ENCODE peak calls at places on chromosomes 12 and 14, in seven cellular contexts. R is sigmoid colon, Y is A673, X is AG04450, J is ovary, E is A549, I is psoas muscle. M is an unnamed sample.

GRCh38 chr12:25648460-25648859 is 95.4 kb upstream of the LMNTD1 start:
- DNase-seq in Y (peak; percentile 52), E (peak; percentile 24), R (peak; percentile 89), I (peak; percentile 22), X (peak; percentile 13), J (no peak), M (no peak)

GRCh38 chr14:60304509-60304908 is 55.5 kb downstream of the PPM1A start:
- DNase-seq in R (no peak), Y (no peak), J (no peak), I (no peak), E (no peak), X (no peak), M (no peak)

GRCh38 chr12:95484524-95484923 is 10.6 kb downstream of the METAP2 start:
- DNase-seq in J (no peak), R (no peak), Y (no peak), I (no peak), X (no peak), E (no peak), M (no peak)

GRCh38 chr12:11543513-11544168 is 105.8 kb upstream of the ETV6 start:
- DNase-seq in E (no peak), Y (no peak), R (no peak), X (no peak), J (no peak), I (no peak), M (no peak)

GRCh38 chr12:48933664-48934311 is 8.5 kb upstream of the FKBP11 start:
- DNase-seq in Y (no peak), E (no peak), J (no peak), R (no peak), I (no peak), X (no peak), M (no peak)

GRCh38 chr14:90553298-90553920 is 156.6 kb downstream of the CALM1 start:
- DNase-seq in J (no peak), E (no peak), Y (no peak), I (no peak), X (no peak), R (no peak), M (no peak)

GRCh38 chr14:77170045-77170444 is 11.6 kb upstream of the TMEM63C start:
- DNase-seq in R (no peak), E (no peak), J (no peak), I (no peak), Y (no peak), X (no peak), M (no peak)

GRCh38 chr14:79783061-79783460 is 428.2 kb downstream of the DIO2 start:
- DNase-seq in I (no peak), X (no peak), E (no peak), R (no peak), Y (no peak), J (no peak), M (no peak)

GRCh38 chr12:110109037-110109836 is 14.9 kb upstream of the IFT81 start:
- DNase-seq in R (peak; percentile 98), E (peak; percentile 77), I (peak; percentile 86), X (peak; percentile 97), Y (no peak), J (peak; percentile 82), M (no peak)

GRCh38 chr12:96473394-96474093 is 15.8 kb upstream of the CFAP54 start:
- DNase-seq in E (no peak), J (no peak), Y (no peak), R (no peak), I (no peak), X (no peak), M (no peak)

GRCh38 chr14:21070610-21071224 is 613 bp downstream of the ARHGEF40 start:
- DNase-seq in E (peak; percentile 40), X (no peak), J (peak; percentile 74), Y (no peak), R (no peak), I (peak; percentile 44), M (no peak)

GRCh38 chr14:71452535-71452934 is 479.7 kb upstream of the RGS6 start:
- DNase-seq in E (no peak), R (no peak), X (no peak), Y (no peak), I (no peak), J (no peak), M (no peak)

GRCh38 chr12:46442723-46443122 is 70.2 kb upstream of the SLC38A2 start:
- DNase-seq in J (no peak), X (no peak), R (no peak), I (no peak), E (no peak), Y (no peak), M (no peak)

GRCh38 chr12:126708492-126708896 is 1558.5 kb upstream of the TMEM132C start:
- DNase-seq in X (no peak), I (no peak), E (no peak), R (no peak), Y (peak; percentile 80), J (no peak), M (no peak)

GRCh38 chr14:102046337-102047278 is 40.2 kb downstream of the HSP90AA1 start:
- DNase-seq in E (peak; percentile 58), R (peak; percentile 93), Y (peak; percentile 72), I (peak; percentile 88), X (no peak), J (peak; percentile 83), M (no peak)

GRCh38 chr12:132925597-132926416 is 30.3 kb downstream of the ZNF605 start:
- DNase-seq in E (no peak), Y (no peak), I (no peak), X (no peak), J (no peak), R (no peak), M (no peak)

GRCh38 chr12:40992674-40993073 is 195.4 kb upstream of the PDZRN4 start:
- DNase-seq in I (no peak), X (no peak), Y (no peak), J (no peak), R (no peak), E (no peak), M (no peak)

GRCh38 chr14:100899841-100900771 is 3.4 kb downstream of the RTL1 start:
- DNase-seq in E (no peak), R (peak; percentile 58), J (peak; percentile 41), I (no peak), X (no peak), Y (no peak), M (no peak)

GRCh38 chr14:43795600-43796228 is 711.4 kb downstream of the FSCB start:
- DNase-seq in Y (peak; percentile 53), X (no peak), I (no peak), R (no peak), J (no peak), E (no peak), M (no peak)

DNA sequence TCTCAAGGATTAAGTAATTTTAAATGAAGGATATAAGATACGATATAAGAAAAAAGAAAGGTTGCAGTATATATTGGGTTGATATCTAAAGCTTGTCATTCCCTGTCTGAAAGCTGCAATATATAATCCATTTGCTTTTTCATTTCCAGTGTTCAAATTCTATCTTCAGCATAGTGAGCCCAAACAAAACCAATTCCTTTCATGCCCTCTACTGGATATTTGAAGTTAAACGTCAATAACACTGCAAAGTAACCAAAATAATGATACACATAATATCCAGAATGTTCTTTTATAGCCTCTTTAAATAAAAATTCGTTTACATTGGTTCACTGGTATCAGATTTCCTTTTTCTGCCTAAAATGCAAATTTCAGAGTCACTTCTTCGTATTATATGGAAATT is 64.5 kb upstream of the DAAM1 start:
- DNase-seq in J (no peak), I (no peak), X (no peak), Y (peak; percentile 27), E (peak; percentile 10), R (no peak), M (no peak)
- TF ChIP-seq CTCF in J (no peak), I (peak; percentile 32), X (peak; percentile 52), Y (peak; percentile 54), E (peak; percentile 57), R (no peak), M (no peak)

GRCh38 chr12:108833355-108833733 is 24.0 kb downstream of the SSH1 start:
- DNase-seq in I (peak; percentile 71), Y (peak; percentile 52), E (peak; percentile 74), J (no peak), X (no peak), R (no peak), M (no peak)

GRCh38 chr12:108833757-108834472 is 23.5 kb downstream of the SSH1 start:
- DNase-seq in X (no peak), I (peak; percentile 78), J (no peak), R (peak; percentile 90), E (no peak), Y (no peak), M (no peak)

GRCh38 chr12:108832208-108832607 is 25.2 kb downstream of the SSH1 start:
- DNase-seq in I (no peak), Y (no peak), E (no peak), J (no peak), X (no peak), R (no peak), M (no peak)

GRCh38 chr12:108831309-108831991 is 25.9 kb downstream of the SSH1 start:
- DNase-seq in E (no peak), X (no peak), R (no peak), Y (no peak), I (no peak), J (no peak), M (no peak)

GRCh38 chr12:108832730-108833354 is 24.5 kb downstream of the SSH1 start:
- DNase-seq in R (no peak), Y (no peak), I (no peak), J (no peak), X (peak; percentile 84), E (no peak), M (no peak)
- TF ChIP-seq CTCF in R (no peak), Y (no peak), I (no peak), J (no peak), X (no peak), E (no peak), M (no peak)

DNA sequence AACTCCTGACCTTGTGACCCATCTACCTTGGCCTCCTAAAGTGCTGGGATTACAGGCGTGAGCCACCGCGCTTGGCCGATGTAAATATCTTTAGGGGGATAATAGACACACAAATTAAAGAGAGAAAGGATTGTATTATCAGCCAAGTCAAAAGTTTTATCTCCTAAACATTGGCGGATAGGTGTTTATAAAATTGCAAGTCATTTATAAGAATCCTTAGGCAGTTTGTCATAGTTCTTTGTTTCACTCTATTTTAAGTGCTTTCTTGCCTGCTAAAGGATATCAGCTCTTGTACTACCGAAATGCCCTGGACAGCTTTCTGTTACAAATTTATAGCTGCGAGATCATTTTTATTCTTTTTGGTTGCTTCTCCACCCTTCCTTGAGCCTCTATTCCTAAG is 106.2 kb downstream of the DIP2B start:
- DNase-seq in R (no peak), E (no peak), I (no peak), Y (no peak), J (no peak), X (no peak), M (no peak)
- TF ChIP-seq CTCF in R (no peak), E (no peak), I (no peak), Y (no peak), J (no peak), X (no peak), M (no peak)

DNA sequence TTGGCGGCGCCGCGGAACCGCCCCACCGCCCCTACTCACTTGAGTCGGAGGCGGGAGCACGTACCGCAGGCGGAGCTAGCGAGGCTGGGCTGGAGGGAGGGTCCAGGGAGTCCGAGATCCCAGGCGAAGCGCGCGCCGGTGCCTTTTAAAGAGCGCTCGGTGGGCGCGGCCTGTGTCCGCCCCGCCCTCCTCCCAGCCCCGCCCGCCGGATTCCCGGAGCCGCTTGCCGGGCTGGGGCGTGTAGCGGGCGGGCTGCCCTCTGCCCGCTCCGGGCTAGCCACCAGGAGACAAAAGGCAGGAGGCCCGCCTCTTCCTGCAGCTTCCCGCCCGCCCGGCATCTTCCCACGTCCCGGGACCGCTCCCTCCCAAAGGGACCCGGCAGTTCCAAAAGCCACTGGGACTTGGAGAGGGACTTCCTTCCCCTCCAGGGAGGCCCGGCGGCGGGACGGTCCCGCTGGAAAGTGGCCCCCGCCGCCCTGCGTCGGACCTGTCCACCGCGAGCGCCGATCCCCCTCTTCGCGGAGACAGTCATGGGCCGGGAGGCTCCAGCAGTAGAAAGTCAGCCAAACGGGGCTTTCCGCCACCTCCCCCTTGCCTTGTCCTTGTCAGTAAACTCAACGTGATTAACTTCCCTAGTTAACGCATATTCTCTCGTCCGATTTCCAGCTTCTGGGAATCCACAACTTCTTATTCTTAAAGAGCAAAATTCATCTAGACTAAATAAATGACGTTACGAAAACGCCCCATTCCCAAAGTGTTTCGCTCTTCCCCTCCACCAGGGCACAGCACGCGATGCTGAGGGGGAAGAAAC is at the start of gene CSRP2:
- DNase-seq in X (peak; percentile 73), Y (peak; percentile 93), I (peak; percentile 87), E (peak; percentile 86), R (peak; percentile 93), J (peak; percentile 91), M (peak; percentile 55)
- TF ChIP-seq CTCF in X (peak; percentile 43), Y (peak; percentile 30), I (peak; percentile 19), E (no peak), R (no peak), J (no peak), M (no peak)